ENCODE peak calls at places on chromosomes 7 and 10, in five cellular contexts. B, D, H, R and F are unnamed samples.

GRCh38 chr10:113704637-113705343 is 25.1 kb downstream of the CASP7 start:
- DNase-seq in B (no peak), D (peak; percentile 24), H (peak; percentile 56), R (peak; percentile 64), F (no peak)

GRCh38 chr10:60473557-60473956 is 83.9 kb upstream of the ANK3 start:
- DNase-seq in B (peak; percentile 19), D (no peak), H (no peak), R (no peak), F (no peak)

GRCh38 chr10:34648919-34649318 is 166.2 kb downstream of the PARD3 start:
- DNase-seq in B (no peak), D (no peak), H (no peak), R (no peak), F (no peak)

GRCh38 chr7:13538669-13539068 is 450.8 kb downstream of the ETV1 start:
- DNase-seq in B (no peak), D (no peak), H (no peak), R (no peak), F (no peak)

GRCh38 chr7:111855842-111856227 is 293.5 kb upstream of the IMMP2L start:
- DNase-seq in B (no peak), D (peak; percentile 48), H (peak; percentile 25), R (peak; percentile 11), F (no peak)

GRCh38 chr10:89301231-89301630 is 615 bp upstream of the IFIT2 start:
- DNase-seq in B (no peak), D (peak; percentile 38), H (no peak), R (no peak), F (peak; percentile 58)

GRCh38 chr7:117217636-117218035 is 105.2 kb downstream of the WNT2 start:
- DNase-seq in B (no peak), D (no peak), H (no peak), R (no peak), F (no peak)

GRCh38 chr7:129855234-129855673 is 97.5 kb downstream of the UBE2H start:
- DNase-seq in B (no peak), D (no peak), H (no peak), R (no peak), F (no peak)

GRCh38 chr10:97332586-97333350 is 1.8 kb downstream of the FRAT2 start:
- DNase-seq in B (peak; percentile 22), D (peak; percentile 80), H (peak; percentile 43), R (peak; percentile 62), F (no peak)

GRCh38 chr10:72353963-72354355 is 760 bp downstream of the DNAJB12 start:
- DNase-seq in B (peak; percentile 34), D (peak; percentile 37), H (peak; percentile 38), R (peak; percentile 64), F (no peak)

GRCh38 chr7:158047386-158048059 is 540.1 kb downstream of the PTPRN2 start:
- DNase-seq in B (no peak), D (no peak), H (no peak), R (peak; percentile 1), F (no peak)

GRCh38 chr10:130500251-130501000 is 364.2 kb downstream of the GLRX3 start:
- DNase-seq in B (no peak), D (no peak), H (no peak), R (no peak), F (peak; percentile 28)

GRCh38 chr10:5070648-5071410 is 23.4 kb upstream of the AKR1C3 start:
- DNase-seq in B (no peak), D (no peak), H (no peak), R (no peak), F (no peak)

GRCh38 chr7:140639366-140640053 is 1.1 kb downstream of the DENND2A start:
- DNase-seq in B (no peak), D (no peak), H (peak; percentile 32), R (peak; percentile 49), F (no peak)

GRCh38 chr7:141956084-141956483 is 9.3 kb upstream of the CLEC5A start:
- DNase-seq in B (no peak), D (no peak), H (no peak), R (no peak), F (no peak)

DNA sequence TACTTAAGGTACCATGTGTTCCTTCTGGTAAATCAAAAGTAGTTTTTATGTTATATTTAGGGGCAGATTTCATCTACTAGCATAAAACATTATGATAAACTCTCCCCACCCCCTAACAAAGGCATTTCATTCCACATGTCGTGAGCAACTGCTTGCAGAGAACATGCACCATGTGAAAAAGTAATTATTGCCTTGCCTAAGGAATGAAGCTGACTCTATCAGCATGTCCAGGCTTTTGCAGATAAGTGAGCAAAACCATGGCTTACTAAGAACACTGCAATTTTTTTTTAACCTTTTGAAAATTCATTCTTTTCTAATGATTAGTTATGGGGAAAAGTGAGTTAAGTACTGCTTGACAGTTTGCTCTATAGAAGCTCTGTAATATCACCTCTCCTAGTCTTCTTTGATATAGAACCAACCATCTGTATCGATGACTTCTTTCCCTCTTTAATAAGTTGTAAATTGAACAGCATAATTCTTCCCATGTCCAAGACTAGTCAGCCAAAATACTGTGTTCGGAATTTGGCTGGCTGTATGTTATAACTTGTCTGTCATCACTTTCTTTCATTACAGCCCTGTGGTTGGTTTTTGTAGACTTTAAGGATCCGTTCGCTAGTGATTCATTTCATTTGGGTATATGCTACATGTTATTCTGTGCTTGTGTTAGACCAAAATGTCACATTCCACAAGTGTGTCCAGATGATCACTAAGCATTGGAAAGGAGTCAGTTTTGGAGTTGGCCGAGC is 155.3 kb upstream of the ITGB1 start:
- DNase-seq in B (no peak), D (no peak), H (no peak), R (no peak), F (no peak)
- TF ChIP-seq CTCF in B (no peak), D (no peak), H (no peak), R (no peak), F (no peak)

GRCh38 chr10:103772096-103772845 is 83.1 kb downstream of the SH3PXD2A start:
- DNase-seq in B (peak; percentile 50), D (peak; percentile 79), H (peak; percentile 74), R (peak; percentile 90), F (no peak)
- TF ChIP-seq CTCF in B (no peak), D (no peak), H (no peak), R (no peak), F (no peak)

DNA sequence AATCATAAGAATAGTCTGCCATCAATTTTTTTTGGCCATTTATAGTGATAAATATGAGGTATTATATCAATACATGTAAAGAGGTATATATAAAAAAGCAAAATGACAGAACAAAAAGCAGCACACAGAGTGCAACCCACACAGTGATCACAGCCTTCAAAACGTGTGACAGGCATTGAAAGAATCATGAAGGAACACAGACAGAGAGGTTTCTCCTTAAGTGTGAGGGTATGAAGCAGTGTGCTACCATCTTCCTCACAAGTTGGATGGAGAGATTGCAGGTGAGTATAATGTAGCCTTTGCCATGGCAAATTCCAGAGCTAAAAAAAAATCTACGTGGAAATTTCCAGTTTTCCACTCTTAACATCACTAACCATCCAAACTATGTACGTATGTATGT is 19.6 kb upstream of the EPC1 start:
- DNase-seq in B (no peak), D (no peak), H (no peak), R (no peak), F (no peak)
- TF ChIP-seq CTCF in B (no peak), D (no peak), H (no peak), R (no peak), F (no peak)

GRCh38 chr10:46536171-46536570 is 20.3 kb downstream of the GPRIN2 start:
- DNase-seq in B (no peak), D (no peak), H (no peak), R (no peak), F (no peak)

GRCh38 chr10:46537309-46537708 is 19.1 kb downstream of the GPRIN2 start:
- DNase-seq in B (no peak), D (no peak), H (no peak), R (peak; percentile 53), F (no peak)

GRCh38 chr10:46536781-46537180 is 19.7 kb downstream of the GPRIN2 start:
- DNase-seq in B (no peak), D (no peak), H (no peak), R (no peak), F (peak; percentile 34)

GRCh38 chr10:46538155-46538554 is 18.3 kb downstream of the GPRIN2 start:
- DNase-seq in B (no peak), D (no peak), H (no peak), R (no peak), F (peak; percentile 10)

DNA sequence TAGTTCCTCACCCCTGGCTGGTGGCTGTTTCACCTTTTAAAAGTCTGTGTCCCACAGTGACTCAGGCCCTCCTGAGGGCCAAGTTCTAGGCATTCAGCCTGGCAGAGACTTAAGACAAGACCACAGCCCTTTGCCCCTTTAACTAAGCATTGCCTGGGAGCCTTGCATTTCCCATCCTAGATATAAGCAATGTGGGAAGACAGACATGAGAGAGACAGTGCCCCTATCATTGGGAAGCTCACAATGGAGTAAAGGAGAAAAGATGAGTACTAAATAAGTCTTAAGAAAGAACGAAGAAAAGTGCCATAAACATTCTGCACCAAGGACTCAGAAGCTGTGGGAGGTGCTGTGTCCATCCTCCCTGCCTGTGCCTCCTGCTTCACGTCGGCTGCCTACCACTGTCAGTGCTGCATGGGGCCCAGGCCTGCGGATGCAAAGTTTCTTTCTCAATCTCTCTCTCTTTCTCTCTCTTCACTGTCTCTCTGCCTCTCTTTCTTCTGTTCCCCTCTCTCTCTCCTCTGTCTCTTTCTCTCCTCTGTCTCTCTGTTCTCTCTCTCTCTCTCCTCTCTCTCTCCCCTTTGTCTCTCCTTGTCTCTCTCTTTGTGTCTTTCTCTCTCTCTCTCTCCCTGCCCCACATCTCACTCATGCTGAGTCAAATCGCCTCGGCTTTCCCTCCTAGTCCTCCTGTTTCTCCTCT is 21.5 kb downstream of the GPRIN2 start:
- DNase-seq in B (no peak), D (no peak), H (no peak), R (no peak), F (peak; percentile 41)
- TF ChIP-seq CTCF in B (no peak), D (no peak), H (no peak), R (no peak), F (no peak)

GRCh38 chr7:26686448-26686981 is 177.9 kb downstream of the SKAP2 start:
- DNase-seq in B (peak; percentile 7), D (no peak), H (peak; percentile 33), R (peak; percentile 43), F (no peak)
- TF ChIP-seq CTCF in B (peak; percentile 94), D (peak; percentile 81), H (peak; percentile 95), R (peak; percentile 87), F (peak; percentile 89)

GRCh38 chr10:102604379-102604960 is 39.8 kb upstream of the TRIM8 start:
- DNase-seq in B (peak; percentile 68), D (no peak), H (no peak), R (no peak), F (no peak)
- TF ChIP-seq CTCF in B (no peak), D (no peak), H (no peak), R (no peak), F (no peak)